ENCODE peak calls at places on chromosomes 11 and 22, in eight cellular contexts. One of them, this sample, is unnamed.

GRCh38 chr11:27201454-27202302 is 161.1 kb downstream of the BBOX1 start:
- DNase-seq in uterus: peak
- DNase-seq in fibroblast of the conjunctiva: peak
- DNase-seq in NCI-H774: peak
- DNase-seq in NCI-H1930: no peak
- DNase-seq in T-cell: no peak
- DNase-seq in transverse colon: peak
- DNase-seq in mesothelial cell of epicardium: peak
- DNase-seq in this sample: no peak

GRCh38 chr11:125690006-125690405 is 9.4 kb upstream of the ACRV1 start:
- DNase-seq in mesothelial cell of epicardium: no peak
- DNase-seq in NCI-H1930: no peak
- DNase-seq in transverse colon: no peak
- DNase-seq in NCI-H774: no peak
- DNase-seq in fibroblast of the conjunctiva: no peak
- DNase-seq in T-cell: no peak
- DNase-seq in uterus: no peak
- DNase-seq in this sample: no peak

GRCh38 chr11:69300124-69301032 is 6.4 kb downstream of the MYEOV start:
- DNase-seq in NCI-H774: no peak
- DNase-seq in fibroblast of the conjunctiva: no peak
- DNase-seq in uterus: no peak
- DNase-seq in T-cell: no peak
- DNase-seq in transverse colon: no peak
- DNase-seq in mesothelial cell of epicardium: no peak
- DNase-seq in NCI-H1930: no peak
- DNase-seq in this sample: no peak

GRCh38 chr22:24518228-24518627 is 23.1 kb downstream of the UPB1 start:
- DNase-seq in fibroblast of the conjunctiva: no peak
- DNase-seq in NCI-H774: no peak
- DNase-seq in mesothelial cell of epicardium: no peak
- DNase-seq in NCI-H1930: no peak
- DNase-seq in uterus: no peak
- DNase-seq in transverse colon: no peak
- DNase-seq in T-cell: no peak
- DNase-seq in this sample: no peak

GRCh38 chr22:22394589-22394988 is 114.0 kb downstream of the ZNF280B start:
- DNase-seq in NCI-H774: peak
- DNase-seq in uterus: no peak
- DNase-seq in T-cell: no peak
- DNase-seq in fibroblast of the conjunctiva: no peak
- DNase-seq in NCI-H1930: no peak
- DNase-seq in transverse colon: peak
- DNase-seq in mesothelial cell of epicardium: no peak
- DNase-seq in this sample: no peak

GRCh38 chr11:65454311-65454695 is 31.7 kb downstream of the NEAT1 start:
- DNase-seq in T-cell: no peak
- DNase-seq in mesothelial cell of epicardium: no peak
- DNase-seq in fibroblast of the conjunctiva: no peak
- DNase-seq in NCI-H774: no peak
- DNase-seq in uterus: no peak
- DNase-seq in NCI-H1930: no peak
- DNase-seq in transverse colon: no peak
- DNase-seq in this sample: no peak

GRCh38 chr22:32378703-32379272 is 21.1 kb downstream of the RFPL3 start:
- DNase-seq in T-cell: no peak
- DNase-seq in NCI-H774: no peak
- DNase-seq in fibroblast of the conjunctiva: no peak
- DNase-seq in mesothelial cell of epicardium: no peak
- DNase-seq in transverse colon: peak
- DNase-seq in uterus: no peak
- DNase-seq in NCI-H1930: peak
- DNase-seq in this sample: peak

GRCh38 chr11:65261591-65262380 is at the start of gene POLA2:
- DNase-seq in uterus: peak
- DNase-seq in mesothelial cell of epicardium: peak
- DNase-seq in T-cell: peak
- DNase-seq in transverse colon: peak
- DNase-seq in NCI-H774: peak
- DNase-seq in fibroblast of the conjunctiva: peak
- DNase-seq in NCI-H1930: peak
- DNase-seq in this sample: peak

GRCh38 chr11:131025421-131026126 is 109.3 kb upstream of the SNX19 start:
- DNase-seq in T-cell: no peak
- DNase-seq in NCI-H1930: no peak
- DNase-seq in mesothelial cell of epicardium: no peak
- DNase-seq in NCI-H774: no peak
- DNase-seq in transverse colon: no peak
- DNase-seq in uterus: no peak
- DNase-seq in fibroblast of the conjunctiva: no peak
- DNase-seq in this sample: no peak

GRCh38 chr11:17382046-17382728 is 6.3 kb downstream of the KCNJ11 start:
- DNase-seq in fibroblast of the conjunctiva: no peak
- DNase-seq in mesothelial cell of epicardium: no peak
- DNase-seq in transverse colon: no peak
- DNase-seq in T-cell: no peak
- DNase-seq in NCI-H1930: no peak
- DNase-seq in uterus: no peak
- DNase-seq in NCI-H774: no peak
- DNase-seq in this sample: no peak

GRCh38 chr22:32737811-32738210 is 63.7 kb upstream of the TIMP3 start:
- DNase-seq in fibroblast of the conjunctiva: no peak
- DNase-seq in uterus: no peak
- DNase-seq in T-cell: no peak
- DNase-seq in transverse colon: no peak
- DNase-seq in mesothelial cell of epicardium: no peak
- DNase-seq in NCI-H774: no peak
- DNase-seq in NCI-H1930: no peak
- DNase-seq in this sample: no peak

GRCh38 chr22:24051568-24051967 is 40.5 kb downstream of the CABIN1 start:
- DNase-seq in uterus: no peak
- DNase-seq in T-cell: no peak
- DNase-seq in transverse colon: no peak
- DNase-seq in NCI-H1930: no peak
- DNase-seq in NCI-H774: no peak
- DNase-seq in mesothelial cell of epicardium: no peak
- DNase-seq in fibroblast of the conjunctiva: no peak
- DNase-seq in this sample: no peak

GRCh38 chr22:35409783-35410662 is 10.1 kb downstream of the MCM5 start:
- DNase-seq in uterus: no peak
- DNase-seq in transverse colon: peak
- DNase-seq in T-cell: no peak
- DNase-seq in fibroblast of the conjunctiva: no peak
- DNase-seq in NCI-H774: no peak
- DNase-seq in NCI-H1930: no peak
- DNase-seq in mesothelial cell of epicardium: no peak
- DNase-seq in this sample: peak

GRCh38 chr22:42069801-42070516 is 653 bp downstream of the NAGA start:
- DNase-seq in fibroblast of the conjunctiva: no peak
- DNase-seq in NCI-H1930: no peak
- DNase-seq in NCI-H774: no peak
- DNase-seq in mesothelial cell of epicardium: no peak
- DNase-seq in T-cell: no peak
- DNase-seq in uterus: no peak
- DNase-seq in transverse colon: no peak
- DNase-seq in this sample: no peak

GRCh38 chr11:33690290-33691050 is 10.2 kb downstream of the C11orf91 start:
- DNase-seq in T-cell: no peak
- DNase-seq in NCI-H1930: no peak
- DNase-seq in NCI-H774: no peak
- DNase-seq in transverse colon: no peak
- DNase-seq in uterus: peak
- DNase-seq in mesothelial cell of epicardium: no peak
- DNase-seq in fibroblast of the conjunctiva: peak
- DNase-seq in this sample: no peak

GRCh38 chr11:66863428-66864125 is 6.7 kb downstream of the LRFN4 start:
- DNase-seq in mesothelial cell of epicardium: no peak
- DNase-seq in uterus: no peak
- DNase-seq in NCI-H774: no peak
- DNase-seq in NCI-H1930: no peak
- DNase-seq in T-cell: no peak
- DNase-seq in fibroblast of the conjunctiva: no peak
- DNase-seq in transverse colon: peak
- DNase-seq in this sample: no peak

GRCh38 chr11:64767344-64768299 is 7.8 kb upstream of the PYGM start:
- DNase-seq in transverse colon: peak
- DNase-seq in mesothelial cell of epicardium: peak
- DNase-seq in fibroblast of the conjunctiva: no peak
- DNase-seq in uterus: peak
- DNase-seq in NCI-H774: no peak
- DNase-seq in NCI-H1930: peak
- DNase-seq in T-cell: peak
- DNase-seq in this sample: peak

GRCh38 chr11:129315781-129316579 is 59.7 kb upstream of the BARX2 start:
- DNase-seq in NCI-H1930: peak
- DNase-seq in transverse colon: peak
- DNase-seq in fibroblast of the conjunctiva: no peak
- DNase-seq in T-cell: no peak
- DNase-seq in mesothelial cell of epicardium: no peak
- DNase-seq in NCI-H774: peak
- DNase-seq in uterus: no peak
- DNase-seq in this sample: no peak

GRCh38 chr22:30867746-30868662 is 100.6 kb downstream of the MORC2 start:
- DNase-seq in fibroblast of the conjunctiva: no peak
- DNase-seq in transverse colon: peak
- DNase-seq in NCI-H774: no peak
- DNase-seq in T-cell: no peak
- DNase-seq in NCI-H1930: no peak
- DNase-seq in uterus: no peak
- DNase-seq in mesothelial cell of epicardium: peak
- DNase-seq in this sample: no peak

GRCh38 chr11:116335078-116335477 is 437.7 kb downstream of the BUD13 start:
- DNase-seq in NCI-H1930: no peak
- DNase-seq in transverse colon: no peak
- DNase-seq in NCI-H774: no peak
- DNase-seq in T-cell: no peak
- DNase-seq in mesothelial cell of epicardium: no peak
- DNase-seq in fibroblast of the conjunctiva: no peak
- DNase-seq in uterus: no peak
- DNase-seq in this sample: no peak

GRCh38 chr11:2576536-2576935 is 123.3 kb downstream of the KCNQ1OT1 start:
- DNase-seq in fibroblast of the conjunctiva: no peak
- DNase-seq in NCI-H1930: no peak
- DNase-seq in T-cell: no peak
- DNase-seq in uterus: peak
- DNase-seq in NCI-H774: no peak
- DNase-seq in transverse colon: peak
- DNase-seq in mesothelial cell of epicardium: no peak
- DNase-seq in this sample: no peak

GRCh38 chr22:28656156-28656555 is 23.5 kb downstream of the TTC28 start:
- DNase-seq in mesothelial cell of epicardium: no peak
- DNase-seq in fibroblast of the conjunctiva: no peak
- DNase-seq in T-cell: no peak
- DNase-seq in NCI-H774: no peak
- DNase-seq in NCI-H1930: no peak
- DNase-seq in transverse colon: no peak
- DNase-seq in uterus: no peak
- DNase-seq in this sample: no peak

GRCh38 chr11:114367244-114367957 is 32.9 kb downstream of the C11orf71 start:
- DNase-seq in NCI-H1930: no peak
- DNase-seq in fibroblast of the conjunctiva: no peak
- DNase-seq in NCI-H774: no peak
- DNase-seq in mesothelial cell of epicardium: no peak
- DNase-seq in uterus: no peak
- DNase-seq in transverse colon: no peak
- DNase-seq in T-cell: no peak
- DNase-seq in this sample: no peak

GRCh38 chr11:6603287-6604080 is at the start of the genes ILK and RRP8:
- DNase-seq in fibroblast of the conjunctiva: peak
- DNase-seq in uterus: peak
- DNase-seq in T-cell: peak
- DNase-seq in NCI-H774: peak
- DNase-seq in NCI-H1930: peak
- DNase-seq in mesothelial cell of epicardium: peak
- DNase-seq in transverse colon: peak
- DNase-seq in this sample: peak

GRCh38 chr22:25352294-25352680 is 132.8 kb downstream of the CRYBB2 start:
- DNase-seq in uterus: no peak
- DNase-seq in mesothelial cell of epicardium: no peak
- DNase-seq in fibroblast of the conjunctiva: no peak
- DNase-seq in NCI-H774: no peak
- DNase-seq in T-cell: no peak
- DNase-seq in transverse colon: no peak
- DNase-seq in NCI-H1930: no peak
- DNase-seq in this sample: no peak

GRCh38 chr11:66904561-66904960 is 47.7 kb downstream of the LRFN4 start:
- DNase-seq in fibroblast of the conjunctiva: no peak
- DNase-seq in transverse colon: no peak
- DNase-seq in mesothelial cell of epicardium: no peak
- DNase-seq in uterus: no peak
- DNase-seq in NCI-H1930: no peak
- DNase-seq in NCI-H774: no peak
- DNase-seq in T-cell: no peak
- DNase-seq in this sample: no peak